ENCODE peak calls at places on chromosomes 4 and X, in nine cellular contexts. One of them, this sample, is unnamed.

GRCh38 chrX:24294619-24295018 is 19.2 kb downstream of the SUPT20HL2 start:
- DNase-seq in SJCRH30: peak; percentile 62
- DNase-seq in vagina: no peak
- DNase-seq in tibial nerve: no peak
- DNase-seq in tibial artery: peak; percentile 21
- DNase-seq in CD8-positive, alpha-beta T cell: no peak
- DNase-seq in fibroblast of lung: no peak
- DNase-seq in heart left ventricle: no peak
- DNase-seq in left ventricle myocardium inferior: no peak
- DNase-seq in this sample: no peak

GRCh38 chr4:7974425-7974824 is 34.8 kb upstream of the AFAP1 start:
- DNase-seq in SJCRH30: no peak
- DNase-seq in vagina: no peak
- DNase-seq in tibial nerve: no peak
- DNase-seq in tibial artery: no peak
- DNase-seq in CD8-positive, alpha-beta T cell: no peak
- DNase-seq in fibroblast of lung: no peak
- DNase-seq in heart left ventricle: no peak
- DNase-seq in left ventricle myocardium inferior: no peak
- DNase-seq in this sample: no peak

GRCh38 chr4:89114100-89114499 is 2.8 kb downstream of the TIGD2 start:
- DNase-seq in SJCRH30: no peak
- DNase-seq in vagina: no peak
- DNase-seq in tibial nerve: no peak
- DNase-seq in tibial artery: no peak
- DNase-seq in CD8-positive, alpha-beta T cell: no peak
- DNase-seq in fibroblast of lung: no peak
- DNase-seq in heart left ventricle: no peak
- DNase-seq in left ventricle myocardium inferior: no peak
- DNase-seq in this sample: no peak

GRCh38 chrX:72060196-72060974 is 71.3 kb downstream of the RTL5 start:
- DNase-seq in SJCRH30: peak; percentile 75
- DNase-seq in vagina: no peak
- DNase-seq in tibial nerve: no peak
- DNase-seq in tibial artery: peak; percentile 42
- DNase-seq in CD8-positive, alpha-beta T cell: no peak
- DNase-seq in fibroblast of lung: no peak
- DNase-seq in heart left ventricle: no peak
- DNase-seq in left ventricle myocardium inferior: no peak
- DNase-seq in this sample: no peak

GRCh38 chrX:40952855-40953254 is 132.4 kb upstream of the USP9X start:
- DNase-seq in SJCRH30: no peak
- DNase-seq in vagina: no peak
- DNase-seq in tibial nerve: no peak
- DNase-seq in tibial artery: no peak
- DNase-seq in CD8-positive, alpha-beta T cell: no peak
- DNase-seq in fibroblast of lung: peak; percentile 9
- DNase-seq in heart left ventricle: no peak
- DNase-seq in left ventricle myocardium inferior: no peak
- DNase-seq in this sample: no peak

GRCh38 chr4:138090145-138090917 is 151.8 kb downstream of the SLC7A11 start:
- DNase-seq in SJCRH30: peak; percentile 89
- DNase-seq in vagina: no peak
- DNase-seq in tibial nerve: peak; percentile 15
- DNase-seq in tibial artery: no peak
- DNase-seq in CD8-positive, alpha-beta T cell: no peak
- DNase-seq in fibroblast of lung: peak; percentile 65
- DNase-seq in heart left ventricle: peak; percentile 43
- DNase-seq in left ventricle myocardium inferior: peak; percentile 21
- DNase-seq in this sample: no peak

GRCh38 chr4:8310306-8310705 is 40.8 kb downstream of the HTRA3 start:
- DNase-seq in SJCRH30: no peak
- DNase-seq in vagina: no peak
- DNase-seq in tibial nerve: no peak
- DNase-seq in tibial artery: no peak
- DNase-seq in CD8-positive, alpha-beta T cell: no peak
- DNase-seq in fibroblast of lung: no peak
- DNase-seq in heart left ventricle: no peak
- DNase-seq in left ventricle myocardium inferior: no peak
- DNase-seq in this sample: no peak

GRCh38 chr4:48012819-48013218 is 3.7 kb downstream of the CNGA1 start:
- DNase-seq in SJCRH30: no peak
- DNase-seq in vagina: no peak
- DNase-seq in tibial nerve: no peak
- DNase-seq in tibial artery: no peak
- DNase-seq in CD8-positive, alpha-beta T cell: no peak
- DNase-seq in fibroblast of lung: no peak
- DNase-seq in heart left ventricle: peak; percentile 11
- DNase-seq in left ventricle myocardium inferior: no peak
- DNase-seq in this sample: no peak

GRCh38 chr4:159006202-159006601 is 96.7 kb upstream of the RAPGEF2 start:
- DNase-seq in SJCRH30: no peak
- DNase-seq in vagina: no peak
- DNase-seq in tibial nerve: no peak
- DNase-seq in tibial artery: no peak
- DNase-seq in CD8-positive, alpha-beta T cell: no peak
- DNase-seq in fibroblast of lung: peak; percentile 68
- DNase-seq in heart left ventricle: no peak
- DNase-seq in left ventricle myocardium inferior: no peak
- DNase-seq in this sample: no peak

GRCh38 chr4:77251751-77252150 is 94.7 kb downstream of the CCNG2 start:
- DNase-seq in SJCRH30: no peak
- DNase-seq in vagina: no peak
- DNase-seq in tibial nerve: no peak
- DNase-seq in tibial artery: no peak
- DNase-seq in CD8-positive, alpha-beta T cell: no peak
- DNase-seq in fibroblast of lung: no peak
- DNase-seq in heart left ventricle: no peak
- DNase-seq in left ventricle myocardium inferior: no peak
- DNase-seq in this sample: no peak

GRCh38 chrX:10143071-10143983 is 13.4 kb upstream of the CLCN4 start:
- DNase-seq in SJCRH30: no peak
- DNase-seq in vagina: no peak
- DNase-seq in tibial nerve: no peak
- DNase-seq in tibial artery: no peak
- DNase-seq in CD8-positive, alpha-beta T cell: no peak
- DNase-seq in fibroblast of lung: no peak
- DNase-seq in heart left ventricle: no peak
- DNase-seq in left ventricle myocardium inferior: no peak
- DNase-seq in this sample: no peak

GRCh38 chr4:158016511-158016910 is 156.3 kb downstream of the GASK1B start:
- DNase-seq in SJCRH30: no peak
- DNase-seq in vagina: no peak
- DNase-seq in tibial nerve: no peak
- DNase-seq in tibial artery: no peak
- DNase-seq in CD8-positive, alpha-beta T cell: no peak
- DNase-seq in fibroblast of lung: peak; percentile 73
- DNase-seq in heart left ventricle: no peak
- DNase-seq in left ventricle myocardium inferior: no peak
- DNase-seq in this sample: no peak

GRCh38 chrX:40068048-40068447 is 29.7 kb downstream of the BCOR start:
- DNase-seq in SJCRH30: no peak
- DNase-seq in vagina: no peak
- DNase-seq in tibial nerve: no peak
- DNase-seq in tibial artery: no peak
- DNase-seq in CD8-positive, alpha-beta T cell: no peak
- DNase-seq in fibroblast of lung: no peak
- DNase-seq in heart left ventricle: no peak
- DNase-seq in left ventricle myocardium inferior: no peak
- DNase-seq in this sample: no peak

GRCh38 chr4:99998062-99998880 is 48.2 kb upstream of the H2AZ1 start:
- DNase-seq in SJCRH30: peak; percentile 41
- DNase-seq in vagina: no peak
- DNase-seq in tibial nerve: no peak
- DNase-seq in tibial artery: no peak
- DNase-seq in CD8-positive, alpha-beta T cell: no peak
- DNase-seq in fibroblast of lung: peak; percentile 54
- DNase-seq in heart left ventricle: no peak
- DNase-seq in left ventricle myocardium inferior: no peak
- DNase-seq in this sample: no peak

GRCh38 chr4:2254665-2255500 is 7.0 kb downstream of the MXD4 start:
- DNase-seq in SJCRH30: no peak
- DNase-seq in vagina: peak; percentile 83
- DNase-seq in tibial nerve: peak; percentile 11
- DNase-seq in tibial artery: peak; percentile 19
- DNase-seq in CD8-positive, alpha-beta T cell: peak; percentile 44
- DNase-seq in fibroblast of lung: no peak
- DNase-seq in heart left ventricle: peak; percentile 7
- DNase-seq in left ventricle myocardium inferior: no peak
- DNase-seq in this sample: peak; percentile 32
- H3K4me1 ChIP-seq in SJCRH30: no peaks in the 10 kb centered on the region
- H3K4me1 ChIP-seq in vagina: peaks cover 64% of the 10 kb centered on the region
- H3K4me1 ChIP-seq in tibial nerve: peaks cover 54% of the 10 kb centered on the region
- H3K4me1 ChIP-seq in tibial artery: peaks cover 52% of the 10 kb centered on the region
- H3K4me1 ChIP-seq in CD8-positive, alpha-beta T cell: peaks cover 2% of the 10 kb centered on the region
- H3K4me1 ChIP-seq in fibroblast of lung: peaks cover 8% of the 10 kb centered on the region
- H3K4me1 ChIP-seq in heart left ventricle: peaks cover 50% of the 10 kb centered on the region
- H3K4me1 ChIP-seq in left ventricle myocardium inferior: peaks cover 73% of the 10 kb centered on the region
- H3K4me1 ChIP-seq in this sample: peaks cover 50% of the 10 kb centered on the region

GRCh38 chr4:169295822-169296221 is 25.1 kb upstream of the SH3RF1 start:
- DNase-seq in SJCRH30: no peak
- DNase-seq in vagina: no peak
- DNase-seq in tibial nerve: no peak
- DNase-seq in tibial artery: no peak
- DNase-seq in CD8-positive, alpha-beta T cell: no peak
- DNase-seq in fibroblast of lung: no peak
- DNase-seq in heart left ventricle: no peak
- DNase-seq in left ventricle myocardium inferior: no peak
- DNase-seq in this sample: no peak

GRCh38 chr4:169293343-169294176 is 22.8 kb upstream of the SH3RF1 start:
- DNase-seq in SJCRH30: no peak
- DNase-seq in vagina: no peak
- DNase-seq in tibial nerve: no peak
- DNase-seq in tibial artery: no peak
- DNase-seq in CD8-positive, alpha-beta T cell: no peak
- DNase-seq in fibroblast of lung: no peak
- DNase-seq in heart left ventricle: no peak
- DNase-seq in left ventricle myocardium inferior: no peak
- DNase-seq in this sample: peak; percentile 54
- H3K4me3 ChIP-seq in SJCRH30: no peak overlapping the region
- H3K4me3 ChIP-seq in vagina: no peak overlapping the region
- H3K4me3 ChIP-seq in tibial nerve: no peak overlapping the region
- H3K4me3 ChIP-seq in tibial artery: no peak overlapping the region
- H3K4me3 ChIP-seq in CD8-positive, alpha-beta T cell: no peak overlapping the region
- H3K4me3 ChIP-seq in fibroblast of lung: no peak overlapping the region
- H3K4me3 ChIP-seq in heart left ventricle: no peak overlapping the region
- H3K4me3 ChIP-seq in left ventricle myocardium inferior: no peak overlapping the region
- H3K4me3 ChIP-seq in this sample: no peak overlapping the region

GRCh38 chr4:16224669-16225068 is 1.6 kb downstream of the TAPT1 start:
- DNase-seq in SJCRH30: no peak
- DNase-seq in vagina: no peak
- DNase-seq in tibial nerve: no peak
- DNase-seq in tibial artery: no peak
- DNase-seq in CD8-positive, alpha-beta T cell: no peak
- DNase-seq in fibroblast of lung: no peak
- DNase-seq in heart left ventricle: no peak
- DNase-seq in left ventricle myocardium inferior: no peak
- DNase-seq in this sample: no peak
- H3K4me1 ChIP-seq in SJCRH30: peaks cover 7% of the 10 kb centered on the region
- H3K4me1 ChIP-seq in vagina: peaks cover 33% of the 10 kb centered on the region
- H3K4me1 ChIP-seq in tibial nerve: peaks cover 27% of the 10 kb centered on the region
- H3K4me1 ChIP-seq in tibial artery: peaks cover 18% of the 10 kb centered on the region
- H3K4me1 ChIP-seq in CD8-positive, alpha-beta T cell: peaks cover 43% of the 10 kb centered on the region
- H3K4me1 ChIP-seq in fibroblast of lung: peaks cover 4% of the 10 kb centered on the region
- H3K4me1 ChIP-seq in heart left ventricle: peaks cover 24% of the 10 kb centered on the region
- H3K4me1 ChIP-seq in left ventricle myocardium inferior: peaks cover 85% of the 10 kb centered on the region
- H3K4me1 ChIP-seq in this sample: peaks cover 42% of the 10 kb centered on the region

GRCh38 chr4:152352645-152353116 is 183.2 kb downstream of the FBXW7 start:
- DNase-seq in SJCRH30: peak; percentile 91
- DNase-seq in vagina: peak; percentile 94
- DNase-seq in tibial nerve: peak; percentile 19
- DNase-seq in tibial artery: peak; percentile 63
- DNase-seq in CD8-positive, alpha-beta T cell: peak; percentile 60
- DNase-seq in fibroblast of lung: peak; percentile 99
- DNase-seq in heart left ventricle: peak; percentile 71
- DNase-seq in left ventricle myocardium inferior: peak; percentile 20
- DNase-seq in this sample: no peak

GRCh38 chr4:152351080-152351479 is 184.8 kb downstream of the FBXW7 start:
- DNase-seq in SJCRH30: no peak
- DNase-seq in vagina: no peak
- DNase-seq in tibial nerve: no peak
- DNase-seq in tibial artery: no peak
- DNase-seq in CD8-positive, alpha-beta T cell: no peak
- DNase-seq in fibroblast of lung: no peak
- DNase-seq in heart left ventricle: no peak
- DNase-seq in left ventricle myocardium inferior: no peak
- DNase-seq in this sample: no peak

GRCh38 chr4:152348670-152349069 is 187.2 kb downstream of the FBXW7 start:
- DNase-seq in SJCRH30: peak; percentile 6
- DNase-seq in vagina: no peak
- DNase-seq in tibial nerve: no peak
- DNase-seq in tibial artery: no peak
- DNase-seq in CD8-positive, alpha-beta T cell: no peak
- DNase-seq in fibroblast of lung: peak; percentile 10
- DNase-seq in heart left ventricle: no peak
- DNase-seq in left ventricle myocardium inferior: no peak
- DNase-seq in this sample: no peak

GRCh38 chr4:152356428-152357034 is 179.4 kb downstream of the FBXW7 start:
- DNase-seq in SJCRH30: no peak
- DNase-seq in vagina: no peak
- DNase-seq in tibial nerve: no peak
- DNase-seq in tibial artery: no peak
- DNase-seq in CD8-positive, alpha-beta T cell: no peak
- DNase-seq in fibroblast of lung: peak; percentile 43
- DNase-seq in heart left ventricle: no peak
- DNase-seq in left ventricle myocardium inferior: no peak
- DNase-seq in this sample: no peak

GRCh38 chr4:152352215-152352614 is 183.7 kb downstream of the FBXW7 start:
- DNase-seq in SJCRH30: no peak
- DNase-seq in vagina: no peak
- DNase-seq in tibial nerve: no peak
- DNase-seq in tibial artery: no peak
- DNase-seq in CD8-positive, alpha-beta T cell: no peak
- DNase-seq in fibroblast of lung: no peak
- DNase-seq in heart left ventricle: no peak
- DNase-seq in left ventricle myocardium inferior: no peak
- DNase-seq in this sample: no peak
- H3K4me3 ChIP-seq in SJCRH30: peak overlapping the region; percentile 57
- H3K4me3 ChIP-seq in vagina: peak overlapping the region; percentile 44
- H3K4me3 ChIP-seq in tibial nerve: peak overlapping the region; percentile 58
- H3K4me3 ChIP-seq in tibial artery: peak overlapping the region; percentile 52
- H3K4me3 ChIP-seq in CD8-positive, alpha-beta T cell: peak overlapping the region; percentile 19
- H3K4me3 ChIP-seq in fibroblast of lung: peak overlapping the region; percentile 69
- H3K4me3 ChIP-seq in heart left ventricle: peak overlapping the region; percentile 59
- H3K4me3 ChIP-seq in left ventricle myocardium inferior: peak overlapping the region; percentile 68
- H3K4me3 ChIP-seq in this sample: peak overlapping the region; percentile 39

DNA sequence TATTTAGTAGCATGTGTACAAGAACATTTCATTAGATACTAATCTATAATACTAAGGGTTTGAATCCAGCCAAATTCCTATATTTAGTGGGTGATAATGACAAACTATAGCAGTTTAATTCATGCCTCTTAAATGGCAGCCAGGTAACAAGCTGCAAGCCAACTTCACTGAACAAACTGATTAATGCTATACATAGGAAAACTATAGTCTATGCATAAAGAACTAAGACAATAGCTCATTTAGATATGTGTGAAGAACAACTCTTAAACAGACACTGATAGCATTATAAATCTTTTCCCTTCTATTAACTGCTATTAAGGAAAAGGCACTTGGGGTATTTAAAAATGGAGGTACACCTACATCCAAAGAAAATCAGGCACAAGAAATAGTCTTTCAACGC is 19.1 kb downstream of the ACSL1 start:
- DNase-seq in SJCRH30: no peak
- DNase-seq in vagina: no peak
- DNase-seq in tibial nerve: no peak
- DNase-seq in tibial artery: no peak
- DNase-seq in CD8-positive, alpha-beta T cell: no peak
- DNase-seq in fibroblast of lung: no peak
- DNase-seq in heart left ventricle: no peak
- DNase-seq in left ventricle myocardium inferior: no peak
- DNase-seq in this sample: no peak
- H3K4me1 ChIP-seq in SJCRH30: peaks cover 5% of the 10 kb centered on the region
- H3K4me1 ChIP-seq in vagina: peaks cover 65% of the 10 kb centered on the region
- H3K4me1 ChIP-seq in tibial nerve: peaks cover 67% of the 10 kb centered on the region
- H3K4me1 ChIP-seq in tibial artery: no peaks in the 10 kb centered on the region
- H3K4me1 ChIP-seq in CD8-positive, alpha-beta T cell: no peaks in the 10 kb centered on the region
- H3K4me1 ChIP-seq in fibroblast of lung: no peaks in the 10 kb centered on the region
- H3K4me1 ChIP-seq in heart left ventricle: peaks cover 8% of the 10 kb centered on the region
- H3K4me1 ChIP-seq in left ventricle myocardium inferior: peaks cover 84% of the 10 kb centered on the region
- H3K4me1 ChIP-seq in this sample: peaks cover 55% of the 10 kb centered on the region

This sample was measured in lower lobe of right lung.